ENCODE peak calls at places on chromosomes 3 and 15, in ten cellular contexts. I is adrenal gland, N is transverse colon, V is lower leg skin, R is IMR-90, U is upper lobe of left lung, S is stomach, O is GM12891, B is right lobe of liver, F is heart left ventricle. E is an unnamed sample.

GRCh38 chr3:23900744-23901143 is 16.0 kb downstream of the NKIRAS1 start:
- DNase-seq in I (no peak), N (no peak), V (no peak), R (peak), U (no peak), S (no peak), O (no peak), B (no peak), F (no peak), E (no peak)

GRCh38 chr3:123331006-123331405 is 117.9 kb downstream of the ADCY5 start:
- DNase-seq in I (no peak), N (no peak), V (no peak), R (no peak), U (no peak), S (no peak), O (no peak), B (no peak), F (peak), E (peak)

GRCh38 chr3:32910954-32911353 is 40.5 kb upstream of the CCR4 start:
- DNase-seq in I (no peak), N (no peak), V (no peak), R (no peak), U (no peak), S (no peak), O (no peak), B (no peak), F (no peak), E (no peak)

GRCh38 chr15:94576889-94577533 is 345.6 kb downstream of the MCTP2 start:
- DNase-seq in I (no peak), N (peak), V (no peak), R (no peak), U (no peak), S (peak), O (no peak), B (no peak), F (no peak), E (no peak)

GRCh38 chr3:51279448-51279847 is 105.6 kb upstream of the MANF start:
- DNase-seq in I (no peak), N (no peak), V (no peak), R (no peak), U (no peak), S (no peak), O (no peak), B (no peak), F (no peak), E (no peak)

GRCh38 chr15:32718822-32719716 is 1.3 kb downstream of the GREM1 start:
- DNase-seq in I (no peak), N (peak), V (no peak), R (no peak), U (peak), S (peak), O (no peak), B (peak), F (no peak), E (no peak)

GRCh38 chr3:160217675-160218074 is 7.5 kb upstream of the C3orf80 start:
- DNase-seq in I (no peak), N (no peak), V (no peak), R (no peak), U (no peak), S (no peak), O (no peak), B (no peak), F (no peak), E (no peak)

GRCh38 chr3:127254730-127255129 is 33.1 kb downstream of the PRR20G start:
- DNase-seq in I (no peak), N (no peak), V (no peak), R (no peak), U (no peak), S (no peak), O (no peak), B (no peak), F (no peak), E (no peak)

GRCh38 chr15:92907229-92907628 is 7.1 kb downstream of the CHD2 start:
- DNase-seq in I (no peak), N (no peak), V (no peak), R (no peak), U (no peak), S (no peak), O (no peak), B (no peak), F (no peak), E (no peak)

DNA sequence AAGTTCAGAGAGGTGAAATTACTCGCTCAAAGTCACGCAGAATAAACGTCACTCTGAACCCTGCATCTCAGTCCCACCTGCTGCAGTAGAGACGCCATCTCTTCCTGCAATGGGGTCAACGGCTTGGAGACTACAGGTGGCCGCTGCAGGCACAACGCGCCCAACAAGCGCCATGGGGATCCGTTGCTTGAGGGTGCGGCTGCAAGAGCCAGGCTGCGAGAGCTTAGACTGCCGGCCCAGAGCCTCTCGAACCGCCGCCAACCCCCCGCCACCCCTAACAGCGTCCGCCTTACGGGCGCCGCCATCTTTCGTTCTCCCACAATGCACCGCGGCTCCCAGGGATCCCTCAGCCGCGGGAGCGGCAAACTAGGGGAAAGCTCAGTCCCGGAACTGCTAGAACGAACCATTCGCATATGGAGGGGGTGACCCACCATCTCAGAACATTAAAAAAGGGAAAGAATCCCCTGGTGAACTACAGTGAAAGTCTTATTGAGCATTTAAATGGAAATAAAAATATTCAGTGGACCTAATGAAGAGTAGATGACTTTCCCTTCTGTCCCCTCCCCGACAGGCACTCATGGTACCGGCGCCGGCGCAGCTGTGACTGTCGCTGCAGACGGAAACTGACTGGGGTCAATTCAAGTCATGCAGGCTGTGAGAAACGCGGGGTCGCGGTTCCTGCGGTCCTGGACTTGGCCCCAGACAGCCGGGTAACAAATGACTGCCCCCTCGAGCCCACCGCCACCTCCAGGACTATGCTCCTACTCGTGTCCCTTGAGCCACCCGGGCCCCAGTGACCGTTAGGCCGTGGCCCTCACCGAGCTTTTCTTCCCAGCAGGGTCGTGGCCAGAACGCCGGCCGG is at the start of the genes MRPL46 and MRPS11:
- DNase-seq in I (peak), N (peak), V (peak), R (peak), U (peak), S (peak), O (peak), B (peak), F (peak), E (peak)
- TF ChIP-seq POLR2A in I (peak), N (peak), V (no peak), R (no peak), U (peak), S (no peak), O (peak), B (peak), F (no peak), E (peak)

GRCh38 chr15:42575188-42576039 is at the start of gene STARD9:
- DNase-seq in I (peak), N (peak), V (peak), R (peak), U (peak), S (peak), O (peak), B (peak), F (peak), E (peak)
- TF ChIP-seq POLR2A in I (no peak), N (peak), V (no peak), R (peak), U (peak), S (no peak), O (peak), B (peak), F (no peak), E (peak)

DNA sequence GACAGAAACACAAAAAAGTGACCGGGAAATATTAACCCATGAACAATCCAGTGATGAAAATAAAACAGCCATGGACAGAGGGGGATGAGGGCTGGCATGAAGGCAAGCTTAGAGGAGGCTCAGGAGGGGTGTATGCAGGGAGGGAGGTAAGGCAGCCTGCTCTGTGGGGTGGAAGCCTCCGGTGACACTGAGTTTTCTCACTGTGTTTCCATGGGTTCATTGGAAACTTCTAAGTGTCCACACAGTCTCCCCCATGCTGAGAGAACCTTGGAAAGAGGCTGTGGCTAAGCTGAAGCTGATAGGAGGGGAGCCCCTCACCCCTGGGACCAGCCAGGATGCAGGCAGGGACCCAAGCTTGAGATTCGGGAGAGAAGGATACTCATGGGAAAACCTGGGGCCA is 6.8 kb upstream of the SKOR1 start:
- DNase-seq in I (no peak), N (no peak), V (no peak), R (no peak), U (no peak), S (no peak), O (no peak), B (no peak), F (no peak), E (no peak)
- TF ChIP-seq POLR2A in I (no peak), N (no peak), V (no peak), R (no peak), U (no peak), S (no peak), O (no peak), B (no peak), F (no peak), E (no peak)

GRCh38 chr3:141489184-141489583 is 2.4 kb downstream of the RASA2 start:
- DNase-seq in I (no peak), N (no peak), V (no peak), R (no peak), U (no peak), S (no peak), O (no peak), B (no peak), F (no peak), E (no peak)

GRCh38 chr3:141486416-141486734 is 452 bp upstream of the RASA2 start:
- DNase-seq in I (no peak), N (no peak), V (no peak), R (peak), U (no peak), S (no peak), O (no peak), B (no peak), F (no peak), E (no peak)

GRCh38 chr3:141485578-141486415 is 1.0 kb upstream of the RASA2 start:
- DNase-seq in I (no peak), N (no peak), V (no peak), R (peak), U (no peak), S (no peak), O (no peak), B (no peak), F (no peak), E (no peak)

GRCh38 chr3:141486735-141487418 is at the start of gene RASA2:
- DNase-seq in I (peak), N (peak), V (peak), R (peak), U (peak), S (peak), O (peak), B (peak), F (peak), E (peak)

GRCh38 chr3:141487419-141488345 is 855 bp downstream of the RASA2 start:
- DNase-seq in I (peak), N (peak), V (peak), R (peak), U (peak), S (peak), O (peak), B (peak), F (peak), E (peak)
- TF ChIP-seq POLR2A in I (no peak), N (peak), V (no peak), R (no peak), U (peak), S (peak), O (no peak), B (peak), F (no peak), E (no peak)

GRCh38 chr3:49276475-49277356 is at the start of gene C3orf62:
- DNase-seq in I (peak), N (peak), V (peak), R (peak), U (peak), S (peak), O (peak), B (peak), F (peak), E (peak)
- TF ChIP-seq POLR2A in I (peak), N (peak), V (no peak), R (no peak), U (peak), S (no peak), O (peak), B (peak), F (no peak), E (peak)

GRCh38 chr3:101724329-101725191 is at the start of gene CEP97:
- DNase-seq in I (peak), N (peak), V (peak), R (peak), U (peak), S (peak), O (peak), B (peak), F (peak), E (peak)
- TF ChIP-seq POLR2A in I (no peak), N (no peak), V (no peak), R (no peak), U (peak), S (no peak), O (peak), B (no peak), F (no peak), E (peak)

DNA sequence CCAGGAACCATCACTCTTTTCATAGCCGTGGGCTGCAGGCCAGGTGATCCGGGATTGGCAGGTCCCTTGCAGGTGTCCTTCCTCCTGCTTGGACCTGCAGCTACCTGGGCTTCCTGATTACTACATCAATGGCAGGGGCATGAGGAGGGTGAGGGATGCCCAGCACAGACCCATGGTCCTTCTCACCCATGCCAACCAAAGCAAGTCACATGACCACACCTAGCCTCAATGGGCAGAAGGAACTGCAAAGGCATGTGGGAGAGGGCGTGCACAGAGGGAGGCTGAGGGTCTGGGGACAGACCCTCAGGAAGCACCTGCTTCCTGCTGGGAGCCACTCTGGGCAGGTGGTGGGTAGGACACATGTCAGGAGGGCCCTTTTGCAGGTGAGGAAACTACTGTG is 105.2 kb downstream of the NUP210 start:
- DNase-seq in I (no peak), N (no peak), V (no peak), R (no peak), U (no peak), S (no peak), O (no peak), B (no peak), F (no peak), E (no peak)
- TF ChIP-seq POLR2A in I (no peak), N (no peak), V (no peak), R (no peak), U (no peak), S (no peak), O (no peak), B (no peak), F (no peak), E (no peak)

GRCh38 chr3:112639451-112640332 is 1.3 kb downstream of the CCDC80 start:
- DNase-seq in I (no peak), N (no peak), V (no peak), R (no peak), U (peak), S (no peak), O (no peak), B (no peak), F (no peak), E (peak)

GRCh38 chr3:112642912-112643506 is 2.1 kb upstream of the CCDC80 start:
- DNase-seq in I (peak), N (peak), V (peak), R (peak), U (no peak), S (peak), O (peak), B (peak), F (peak), E (peak)

GRCh38 chr3:112640333-112640863 is 545 bp downstream of the CCDC80 start:
- DNase-seq in I (peak), N (no peak), V (no peak), R (peak), U (no peak), S (no peak), O (no peak), B (no peak), F (no peak), E (peak)

GRCh38 chr3:112643621-112644236 is 2.8 kb upstream of the CCDC80 start:
- DNase-seq in I (no peak), N (no peak), V (no peak), R (no peak), U (no peak), S (no peak), O (no peak), B (no peak), F (no peak), E (no peak)

DNA sequence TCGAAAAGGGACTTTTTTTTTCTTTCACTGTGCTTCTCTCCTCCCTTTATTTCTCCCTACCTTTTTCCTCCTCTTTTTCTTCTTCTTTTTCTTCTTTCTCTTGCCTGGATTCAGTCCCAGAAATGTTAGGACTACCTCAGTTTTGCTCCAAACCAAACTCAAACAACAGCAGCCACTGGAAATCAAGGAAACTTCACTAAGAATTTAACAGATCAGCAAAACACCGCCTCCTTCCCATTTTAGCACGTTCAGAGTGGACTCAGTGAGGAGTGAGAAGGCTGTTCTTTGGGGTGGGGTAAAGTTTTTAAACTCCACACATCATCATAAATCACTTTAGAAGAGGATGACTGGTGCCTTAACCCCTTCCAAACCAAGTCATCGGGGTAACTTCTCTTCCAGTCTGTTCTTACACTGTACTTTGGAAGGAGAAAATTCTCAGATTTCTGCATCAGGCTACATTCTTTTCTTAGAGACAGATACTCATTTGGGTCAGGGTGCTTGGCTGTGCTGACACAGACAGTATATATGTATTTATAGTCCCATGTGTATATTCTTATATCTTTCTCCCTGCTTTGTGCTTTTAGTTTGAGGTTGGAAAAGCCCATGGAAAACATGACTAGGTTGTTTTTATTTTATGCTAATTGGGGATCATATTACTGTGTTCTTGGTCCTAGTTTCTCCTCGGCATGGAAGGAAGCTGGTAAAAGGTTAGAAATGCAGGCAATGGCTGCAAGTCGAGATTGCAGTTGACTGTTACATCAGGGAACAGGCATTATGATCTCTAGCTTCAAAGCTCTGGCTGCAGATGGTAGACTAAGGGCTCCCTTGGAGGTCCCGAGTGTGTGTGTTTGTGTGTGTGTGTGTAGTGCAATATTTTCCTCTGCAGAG is at the start of gene CCDC80:
- DNase-seq in I (no peak), N (no peak), V (no peak), R (peak), U (no peak), S (no peak), O (no peak), B (no peak), F (peak), E (peak)
- TF ChIP-seq POLR2A in I (peak), N (peak), V (no peak), R (peak), U (peak), S (no peak), O (peak), B (peak), F (no peak), E (peak)

DNA sequence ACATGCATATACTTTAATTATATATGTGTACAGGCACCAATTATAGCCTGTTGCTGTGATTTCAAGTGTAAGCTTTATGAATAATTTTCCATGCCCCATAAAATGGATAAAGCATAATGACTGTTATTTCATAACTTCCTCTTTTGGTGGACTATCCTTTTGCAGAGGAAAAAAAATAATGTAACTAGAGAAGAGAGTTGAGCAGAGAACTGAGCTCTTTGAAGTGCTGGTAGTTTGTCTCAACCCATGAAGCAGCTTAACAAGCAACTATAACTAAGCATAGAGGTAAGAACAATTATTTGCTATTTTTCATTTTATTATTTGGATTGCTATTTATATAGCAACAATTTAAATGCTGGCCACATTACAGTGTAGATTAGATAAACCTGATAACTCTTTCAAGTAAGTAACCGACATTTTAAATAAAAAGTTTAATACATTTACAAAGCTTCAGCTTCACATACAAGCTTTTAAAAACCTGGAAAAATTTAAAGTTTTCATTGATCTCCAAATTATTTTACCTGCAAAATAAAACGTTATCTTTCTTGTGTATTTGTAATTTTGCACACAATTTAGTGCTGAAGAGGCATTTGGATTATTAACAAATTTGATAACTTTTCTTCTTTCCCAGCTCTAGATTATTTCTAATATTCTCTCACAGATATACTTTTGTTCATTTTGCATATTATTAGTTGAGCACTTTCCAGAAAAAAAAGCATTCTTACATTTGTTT is 24.4 kb upstream of the MBNL1 start:
- DNase-seq in I (no peak), N (no peak), V (no peak), R (no peak), U (no peak), S (no peak), O (no peak), B (no peak), F (no peak), E (no peak)
- TF ChIP-seq POLR2A in I (no peak), N (peak), V (no peak), R (no peak), U (no peak), S (no peak), O (peak), B (no peak), F (no peak), E (no peak)

E was measured in uterus.